ENCODE peak calls at places on chromosomes 16 and 17, in four cellular contexts. One of them, this sample, is unnamed. For H3K36me3 and H3K4me1, the result is how much of the 10 kb centered on the place peaks cover.

GRCh38 chr16:14050297-14051027 is 20.7 kb upstream of the MRTFB start:
- DNase-seq in RWPE2: no peak
- DNase-seq in astrocyte: peak
- DNase-seq in transverse colon: no peak
- DNase-seq in this sample: no peak

GRCh38 chr17:55454906-55455474 is 33.4 kb upstream of the MMD start:
- DNase-seq in RWPE2: no peak
- DNase-seq in transverse colon: no peak
- DNase-seq in astrocyte: peak
- DNase-seq in this sample: no peak

GRCh38 chr17:28193241-28193640 is 125.8 kb upstream of the TMEM97 start:
- DNase-seq in RWPE2: no peak
- DNase-seq in astrocyte: no peak
- DNase-seq in transverse colon: peak
- DNase-seq in this sample: no peak

GRCh38 chr16:86577314-86577971 is 906 bp upstream of the FOXL1 start:
- DNase-seq in astrocyte: peak
- DNase-seq in transverse colon: no peak
- DNase-seq in RWPE2: no peak
- DNase-seq in this sample: no peak

GRCh38 chr16:72530434-72530833 is 358.5 kb upstream of the PMFBP1 start:
- DNase-seq in transverse colon: no peak
- DNase-seq in RWPE2: no peak
- DNase-seq in astrocyte: peak
- DNase-seq in this sample: no peak

GRCh38 chr17:45189002-45189401 is 27.3 kb downstream of the HEXIM2 start:
- DNase-seq in transverse colon: no peak
- DNase-seq in RWPE2: no peak
- DNase-seq in astrocyte: no peak
- DNase-seq in this sample: no peak

GRCh38 chr17:72632026-72632684 is 460.3 kb downstream of the SLC39A11 start:
- DNase-seq in RWPE2: no peak
- DNase-seq in transverse colon: peak
- DNase-seq in astrocyte: no peak
- DNase-seq in this sample: no peak

GRCh38 chr16:72928089-72928981 is 119.6 kb downstream of the ZFHX3 start:
- DNase-seq in astrocyte: no peak
- DNase-seq in RWPE2: peak
- DNase-seq in transverse colon: no peak
- DNase-seq in this sample: no peak

GRCh38 chr16:12002447-12003006 is 26.0 kb downstream of the SNX29 start:
- DNase-seq in transverse colon: no peak
- DNase-seq in astrocyte: peak
- DNase-seq in RWPE2: no peak
- DNase-seq in this sample: no peak

GRCh38 chr17:3511841-3512511 is 36.2 kb downstream of the ASPA start:
- DNase-seq in RWPE2: no peak
- DNase-seq in astrocyte: no peak
- DNase-seq in transverse colon: no peak
- DNase-seq in this sample: peak

GRCh38 chr16:86761117-86761971 is 183.0 kb downstream of the FOXL1 start:
- DNase-seq in RWPE2: peak
- DNase-seq in transverse colon: peak
- DNase-seq in astrocyte: peak
- DNase-seq in this sample: peak

GRCh38 chr16:8505327-8505991 is 84.9 kb downstream of the TMEM114 start:
- DNase-seq in RWPE2: no peak
- DNase-seq in astrocyte: no peak
- DNase-seq in transverse colon: no peak
- DNase-seq in this sample: no peak

GRCh38 chr16:85170066-85171003 is 58.1 kb upstream of the CIBAR2 start:
- DNase-seq in RWPE2: peak
- DNase-seq in transverse colon: no peak
- DNase-seq in astrocyte: no peak
- DNase-seq in this sample: no peak

GRCh38 chr16:66824006-66824405 is 6.8 kb downstream of the NAE1 start:
- DNase-seq in RWPE2: no peak
- DNase-seq in transverse colon: no peak
- DNase-seq in astrocyte: peak
- DNase-seq in this sample: no peak

GRCh38 chr17:31058958-31059357 is 35.8 kb upstream of the NF1 start:
- DNase-seq in astrocyte: no peak
- DNase-seq in transverse colon: no peak
- DNase-seq in RWPE2: no peak
- DNase-seq in this sample: no peak

GRCh38 chr17:78492116-78492799 is 84.9 kb downstream of the DNAH17 start:
- DNase-seq in astrocyte: no peak
- DNase-seq in RWPE2: no peak
- DNase-seq in transverse colon: no peak
- DNase-seq in this sample: no peak

DNA sequence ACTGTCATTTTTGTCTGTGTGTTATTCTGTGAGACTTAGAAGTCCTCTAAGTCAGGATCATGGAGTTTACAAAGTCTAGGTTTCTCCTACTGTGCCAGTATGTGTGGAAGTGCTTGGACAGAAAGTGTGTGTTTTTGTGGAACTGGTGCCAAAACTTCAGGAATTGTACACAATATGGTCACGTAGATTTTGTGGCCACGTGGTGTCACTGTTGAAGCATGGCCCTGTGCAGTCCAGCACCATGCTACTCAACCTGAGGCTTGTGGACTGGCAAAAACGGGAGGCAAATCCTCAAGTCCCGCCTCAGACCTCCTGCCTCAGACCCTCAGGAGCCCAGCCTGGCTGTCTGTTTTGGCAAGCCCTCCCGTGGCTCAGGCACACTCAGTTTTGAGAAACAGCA is 16.7 kb upstream of the ALKBH5 start:
- DNase-seq in astrocyte: no peak
- DNase-seq in RWPE2: no peak
- DNase-seq in transverse colon: no peak
- DNase-seq in this sample: no peak
- TF ChIP-seq CTCF in astrocyte: no peak
- TF ChIP-seq CTCF in RWPE2: peak
- TF ChIP-seq CTCF in transverse colon: no peak
- TF ChIP-seq CTCF in this sample: no peak

GRCh38 chr16:23402100-23402499 is 50.9 kb downstream of the COG7 start:
- DNase-seq in astrocyte: no peak
- DNase-seq in RWPE2: no peak
- DNase-seq in transverse colon: no peak
- DNase-seq in this sample: no peak

GRCh38 chr16:23397464-23397863 is 55.5 kb downstream of the COG7 start:
- DNase-seq in transverse colon: no peak
- DNase-seq in RWPE2: no peak
- DNase-seq in astrocyte: no peak
- DNase-seq in this sample: no peak

GRCh38 chr16:23400387-23400930 is 52.5 kb downstream of the COG7 start:
- DNase-seq in RWPE2: no peak
- DNase-seq in transverse colon: no peak
- DNase-seq in astrocyte: no peak
- DNase-seq in this sample: no peak

GRCh38 chr16:23401142-23401541 is 51.8 kb downstream of the COG7 start:
- DNase-seq in transverse colon: no peak
- DNase-seq in astrocyte: no peak
- DNase-seq in RWPE2: no peak
- DNase-seq in this sample: no peak

GRCh38 chr16:23398987-23399805 is 53.8 kb downstream of the COG7 start:
- DNase-seq in RWPE2: no peak
- DNase-seq in transverse colon: no peak
- DNase-seq in astrocyte: no peak
- DNase-seq in this sample: no peak
- H3K36me3 ChIP-seq in RWPE2: under half
- H3K36me3 ChIP-seq in transverse colon: under half
- H3K36me3 ChIP-seq in astrocyte: under half
- H3K36me3 ChIP-seq in this sample: under half

DNA sequence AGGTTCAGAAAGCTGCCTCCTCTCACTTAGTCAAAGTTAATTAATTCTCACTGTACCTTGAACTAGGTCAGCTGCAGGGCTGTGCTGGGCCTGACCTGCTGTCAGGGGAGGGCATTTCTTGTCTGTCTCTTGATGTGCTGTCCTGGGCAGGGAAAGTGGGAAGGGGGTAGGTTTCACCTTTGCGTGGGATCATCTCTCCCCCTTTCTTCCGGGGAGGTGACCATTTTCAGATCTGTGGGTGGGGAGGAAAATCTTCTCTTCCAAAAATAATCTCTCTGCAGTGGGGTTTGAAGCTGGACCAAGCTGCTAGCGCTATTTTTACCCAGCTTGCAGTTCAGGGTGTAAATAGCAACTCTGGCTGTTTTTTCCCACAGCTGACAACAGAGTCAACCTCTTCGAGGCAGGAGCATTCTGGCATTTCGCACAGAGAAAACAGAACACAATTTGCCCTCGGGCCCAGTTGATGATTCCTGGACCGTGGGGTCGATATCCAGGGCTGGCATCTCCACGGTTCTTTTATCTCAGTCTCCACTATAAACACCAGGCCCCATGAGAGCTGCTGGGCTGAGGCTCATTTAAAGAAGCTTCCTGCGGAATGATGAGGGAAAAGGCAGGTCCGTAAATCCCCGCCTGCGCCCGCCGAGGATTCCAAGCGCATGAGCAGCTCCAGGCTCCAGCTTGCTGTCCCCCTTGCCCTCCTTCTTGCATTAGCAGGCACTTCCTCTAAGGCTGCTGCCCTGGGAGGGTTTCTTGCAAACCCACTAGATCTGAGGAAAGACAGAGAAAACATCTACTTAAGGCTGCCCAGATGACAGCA is 93.8 kb downstream of the YPEL2 start:
- DNase-seq in astrocyte: no peak
- DNase-seq in RWPE2: no peak
- DNase-seq in transverse colon: peak
- DNase-seq in this sample: peak
- H3K4me1 ChIP-seq in astrocyte: under half
- H3K4me1 ChIP-seq in RWPE2: under half
- H3K4me1 ChIP-seq in transverse colon: under half
- H3K4me1 ChIP-seq in this sample: half or more

DNA sequence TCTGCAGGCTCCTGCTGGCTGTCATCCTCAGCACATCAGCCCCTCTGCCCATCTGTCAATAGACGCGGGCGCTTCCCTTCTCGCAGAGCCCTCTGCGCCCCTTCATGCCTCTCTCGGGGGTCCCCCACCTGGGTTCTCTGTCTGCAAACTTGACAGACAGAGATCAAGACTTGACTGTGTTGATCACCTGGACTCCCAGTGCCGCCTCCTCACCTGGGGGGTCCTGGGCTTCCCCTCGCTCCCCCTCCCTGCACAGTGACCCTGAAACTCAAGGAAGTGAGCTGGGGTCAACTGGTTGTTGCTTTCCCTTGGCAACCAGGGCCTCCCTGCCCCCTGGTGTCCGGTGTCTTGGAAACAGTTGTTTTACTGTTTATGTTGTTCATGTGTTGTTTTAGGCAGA is 31.9 kb downstream of the RNF213 start:
- DNase-seq in RWPE2: no peak
- DNase-seq in transverse colon: no peak
- DNase-seq in astrocyte: no peak
- DNase-seq in this sample: no peak
- TF ChIP-seq CTCF in RWPE2: no peak
- TF ChIP-seq CTCF in transverse colon: no peak
- TF ChIP-seq CTCF in astrocyte: no peak
- TF ChIP-seq CTCF in this sample: no peak

GRCh38 chr17:61984826-61985225 is 57.0 kb upstream of the INTS2 start:
- DNase-seq in astrocyte: no peak
- DNase-seq in RWPE2: no peak
- DNase-seq in transverse colon: no peak
- DNase-seq in this sample: no peak

GRCh38 chr17:61981323-61981722 is 53.5 kb upstream of the INTS2 start:
- DNase-seq in transverse colon: no peak
- DNase-seq in astrocyte: peak
- DNase-seq in RWPE2: no peak
- DNase-seq in this sample: no peak

GRCh38 chr17:61980535-61980934 is 52.8 kb upstream of the INTS2 start:
- DNase-seq in RWPE2: no peak
- DNase-seq in astrocyte: no peak
- DNase-seq in transverse colon: no peak
- DNase-seq in this sample: no peak
- H3K36me3 ChIP-seq in RWPE2: half or more
- H3K36me3 ChIP-seq in astrocyte: under half
- H3K36me3 ChIP-seq in transverse colon: under half
- H3K36me3 ChIP-seq in this sample: under half

DNA sequence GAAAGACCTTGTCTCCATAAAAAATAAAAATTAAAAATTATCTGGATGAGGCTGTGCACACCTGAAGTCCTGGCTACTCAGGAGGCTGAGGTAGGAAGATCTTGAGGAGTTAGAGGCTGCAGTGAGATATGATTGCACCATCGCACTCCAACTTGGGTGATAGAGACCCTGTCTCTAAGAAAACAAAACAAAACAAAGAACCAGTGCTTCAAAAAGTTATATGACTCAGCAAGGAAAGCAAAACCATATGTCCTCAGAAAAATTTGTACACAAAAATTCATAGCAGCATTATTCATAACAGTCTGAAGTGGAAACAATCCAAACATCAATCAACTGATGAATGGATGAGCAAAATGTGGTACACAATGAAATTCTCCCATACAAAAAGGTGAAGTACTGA is 48.9 kb downstream of the SLFN5 start:
- DNase-seq in RWPE2: no peak
- DNase-seq in transverse colon: no peak
- DNase-seq in astrocyte: no peak
- DNase-seq in this sample: no peak
- H3K4me1 ChIP-seq in RWPE2: under half
- H3K4me1 ChIP-seq in transverse colon: under half
- H3K4me1 ChIP-seq in astrocyte: under half
- H3K4me1 ChIP-seq in this sample: under half

DNA sequence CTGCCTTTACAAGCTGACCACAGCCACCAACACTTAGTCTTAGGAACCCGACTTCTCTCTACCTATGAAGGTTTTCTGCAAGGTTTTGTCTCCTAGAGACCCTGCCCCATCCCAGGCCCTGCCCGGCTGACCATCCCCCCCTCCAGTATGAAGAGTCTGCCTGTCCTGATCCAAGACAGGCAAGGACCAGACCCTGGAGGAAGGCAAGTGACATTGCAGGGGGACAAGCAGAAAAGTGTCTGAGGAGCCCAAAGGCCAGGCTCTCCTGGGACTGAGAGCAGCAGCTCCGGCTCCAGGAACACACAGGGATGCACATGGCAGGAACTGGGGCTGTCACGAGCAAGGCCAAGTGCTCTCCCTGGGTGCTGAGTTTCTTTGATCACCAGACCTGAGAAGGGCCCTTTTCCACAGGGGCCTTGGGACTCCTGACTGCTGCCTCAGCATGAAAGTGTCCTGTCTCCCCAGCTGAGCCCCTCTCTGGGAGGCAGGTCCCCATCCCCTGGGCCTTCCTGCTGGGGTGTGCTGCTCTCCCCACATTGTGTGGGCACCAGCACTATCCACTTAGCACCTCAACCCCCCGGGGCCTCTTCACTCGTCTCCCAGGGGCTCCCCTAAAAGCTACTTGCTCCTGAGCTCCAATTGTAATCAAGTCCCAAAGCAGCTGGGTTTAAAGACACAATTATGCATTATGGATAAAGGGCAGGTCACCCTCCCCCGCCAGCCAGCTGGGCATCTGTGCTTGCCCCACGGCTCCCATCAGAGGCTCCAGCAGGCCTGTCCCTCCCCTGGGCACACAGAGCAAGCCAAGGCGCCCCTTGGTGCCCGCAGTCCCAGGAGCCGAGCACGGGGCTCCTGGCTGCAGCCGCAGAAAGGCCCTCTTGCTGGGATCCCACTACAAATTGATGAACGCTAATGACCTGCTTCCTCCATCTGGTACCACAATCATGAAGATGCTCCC is 11.5 kb upstream of the CACNG4 start:
- DNase-seq in transverse colon: no peak
- DNase-seq in RWPE2: no peak
- DNase-seq in astrocyte: no peak
- DNase-seq in this sample: no peak
- TF ChIP-seq CTCF in transverse colon: no peak
- TF ChIP-seq CTCF in RWPE2: no peak
- TF ChIP-seq CTCF in astrocyte: no peak
- TF ChIP-seq CTCF in this sample: no peak